ENCODE peak calls at places on chromosomes 2 and 18, in six cellular contexts. N, V, R, C, L and Q are unnamed samples.

GRCh38 chr2:234047361-234047760 is 3.1 kb upstream of the SPP2 start:
- DNase-seq in N (no peak), V (no peak), R (no peak), C (no peak), L (peak), Q (no peak)

GRCh38 chr2:33000986-33001385 is 54.2 kb downstream of the LTBP1 start:
- DNase-seq in N (no peak), V (no peak), R (no peak), C (no peak), L (no peak), Q (no peak)

GRCh38 chr18:75828379-75828778 is 400.9 kb upstream of the SMIM21 start:
- DNase-seq in N (no peak), V (no peak), R (no peak), C (no peak), L (no peak), Q (no peak)

GRCh38 chr18:58615150-58616132 is 13.4 kb downstream of the ALPK2 start:
- DNase-seq in N (no peak), V (no peak), R (no peak), C (peak), L (peak), Q (no peak)

GRCh38 chr2:215579809-215580208 is 143.9 kb upstream of the FN1 start:
- DNase-seq in N (no peak), V (no peak), R (no peak), C (peak), L (peak), Q (no peak)

GRCh38 chr18:25039781-25040180 is 312.2 kb downstream of the ZNF521 start:
- DNase-seq in N (no peak), V (no peak), R (no peak), C (no peak), L (no peak), Q (no peak)

GRCh38 chr18:80238651-80239260 is 8.6 kb downstream of the PARD6G start:
- DNase-seq in N (no peak), V (no peak), R (no peak), C (no peak), L (no peak), Q (no peak)

GRCh38 chr2:111702119-111702808 is 181.7 kb downstream of the ANAPC1 start:
- DNase-seq in N (no peak), V (no peak), R (peak), C (peak), L (peak), Q (no peak)

GRCh38 chr2:192298664-192299063 is 103.9 kb upstream of the TMEFF2 start:
- DNase-seq in N (no peak), V (no peak), R (no peak), C (no peak), L (no peak), Q (no peak)

GRCh38 chr2:48508461-48509124 is 21.4 kb upstream of the STON1 start:
- DNase-seq in N (no peak), V (no peak), R (no peak), C (no peak), L (peak), Q (peak)

GRCh38 chr2:31359229-31359628 is 55.3 kb downstream of the XDH start:
- DNase-seq in N (no peak), V (no peak), R (no peak), C (no peak), L (no peak), Q (no peak)

GRCh38 chr2:134599236-134599635 is 119.6 kb downstream of the TMEM163 start:
- DNase-seq in N (no peak), V (no peak), R (no peak), C (no peak), L (no peak), Q (no peak)

GRCh38 chr18:75530548-75531211 is 103.2 kb upstream of the SMIM21 start:
- DNase-seq in N (no peak), V (no peak), R (no peak), C (no peak), L (no peak), Q (no peak)

GRCh38 chr2:68356599-68357239 is 8.4 kb upstream of the PLEK start:
- DNase-seq in N (no peak), V (no peak), R (no peak), C (no peak), L (no peak), Q (no peak)

GRCh38 chr18:50044402-50044801 is 150.5 kb downstream of the MYO5B start:
- DNase-seq in N (no peak), V (no peak), R (no peak), C (no peak), L (no peak), Q (no peak)

GRCh38 chr2:100767224-100767653 is 52.7 kb upstream of the NPAS2 start:
- DNase-seq in N (no peak), V (no peak), R (no peak), C (no peak), L (peak), Q (peak)

GRCh38 chr2:180322781-180323180 is 315.7 kb upstream of the CWC22 start:
- DNase-seq in N (no peak), V (no peak), R (no peak), C (no peak), L (peak), Q (no peak)

GRCh38 chr2:171365232-171365631 is 68.6 kb downstream of the METTL8 start:
- DNase-seq in N (peak), V (no peak), R (peak), C (no peak), L (peak), Q (peak)

GRCh38 chr2:88753833-88754584 is 62.5 kb downstream of the RPIA start:
- DNase-seq in N (no peak), V (no peak), R (no peak), C (no peak), L (no peak), Q (no peak)

GRCh38 chr2:43059183-43059897 is 167.1 kb downstream of the ZFP36L2 start:
- DNase-seq in N (no peak), V (no peak), R (peak), C (peak), L (peak), Q (peak)

GRCh38 chr18:35407871-35408481 is 30.8 kb upstream of the ZNF396 start:
- DNase-seq in N (no peak), V (no peak), R (no peak), C (peak), L (peak), Q (peak)

GRCh38 chr2:36911012-36911411 is 55.3 kb downstream of the STRN start:
- DNase-seq in N (no peak), V (no peak), R (no peak), C (no peak), L (no peak), Q (no peak)
- H3K4me3 ChIP-seq in N (no peak), V (no peak), R (no peak), C (no peak), L (no peak), Q (no peak)

DNA sequence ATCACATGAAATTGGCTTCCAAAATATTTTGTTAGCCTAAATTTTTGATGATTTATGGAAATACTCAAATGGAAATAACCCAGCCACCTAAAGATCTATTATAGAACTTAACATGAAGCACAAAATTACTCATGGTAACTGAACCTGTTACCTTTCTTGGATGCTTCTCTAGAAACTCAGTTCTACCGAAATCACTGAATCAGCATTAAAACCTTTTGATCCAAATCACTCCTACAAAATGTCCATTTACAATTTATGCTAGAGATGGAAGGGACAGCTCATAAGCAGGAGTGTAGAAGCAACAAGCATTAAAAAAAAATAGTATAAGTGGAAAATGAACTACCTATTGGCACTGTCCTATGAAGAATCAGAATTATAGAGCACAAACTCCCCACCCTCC is 2.1 kb downstream of the PRPF40A start:
- DNase-seq in N (no peak), V (no peak), R (no peak), C (no peak), L (no peak), Q (no peak)
- H3K4me3 ChIP-seq in N (no peak), V (no peak), R (no peak), C (no peak), L (no peak), Q (no peak)

DNA sequence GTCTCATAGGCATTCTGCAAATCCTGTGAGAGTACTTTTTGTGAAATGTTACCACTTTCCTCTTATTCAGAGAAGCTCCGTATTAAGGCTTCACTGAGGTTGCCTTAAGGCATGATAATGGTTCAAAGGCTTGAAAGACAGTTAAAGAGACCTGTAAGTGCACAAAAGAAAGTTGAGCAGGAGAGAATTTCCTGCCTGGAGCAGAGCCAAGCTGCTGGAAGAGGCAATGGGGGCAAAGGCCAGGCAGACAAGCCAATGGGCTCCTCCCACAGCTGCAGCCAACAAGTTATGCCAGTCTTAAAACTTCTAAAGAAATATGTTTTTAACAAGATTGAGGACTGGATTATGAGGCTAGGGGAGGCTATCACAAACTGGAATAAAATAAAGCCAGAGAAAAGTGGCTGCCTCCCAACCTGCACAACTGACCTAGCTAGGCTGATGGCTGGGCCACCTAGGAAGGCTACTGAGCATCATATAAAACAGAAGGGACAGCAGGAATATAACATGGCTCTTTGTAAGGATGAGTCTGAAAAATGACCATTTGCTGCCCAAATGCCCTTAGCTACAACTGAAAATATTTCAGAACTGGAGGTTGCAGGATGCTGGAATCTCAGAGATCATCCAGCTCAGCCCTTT is 2.1 kb downstream of the IL1B start:
- DNase-seq in N (peak), V (no peak), R (peak), C (no peak), L (peak), Q (no peak)
- H3K4me3 ChIP-seq in N (no peak), V (no peak), R (no peak), C (no peak), L (no peak), Q (no peak)

GRCh38 chr2:218896501-218897393 is 16.1 kb downstream of the WNT10A start:
- DNase-seq in N (peak), V (no peak), R (no peak), C (no peak), L (no peak), Q (no peak)

GRCh38 chr2:218899147-218899546 is 18.5 kb downstream of the WNT10A start:
- DNase-seq in N (no peak), V (no peak), R (no peak), C (no peak), L (no peak), Q (no peak)

GRCh38 chr2:218895758-218896500 is 15.3 kb downstream of the WNT10A start:
- DNase-seq in N (no peak), V (no peak), R (no peak), C (no peak), L (no peak), Q (no peak)

GRCh38 chr2:218897394-218898108 is 16.9 kb downstream of the WNT10A start:
- DNase-seq in N (no peak), V (no peak), R (no peak), C (no peak), L (no peak), Q (no peak)

DNA sequence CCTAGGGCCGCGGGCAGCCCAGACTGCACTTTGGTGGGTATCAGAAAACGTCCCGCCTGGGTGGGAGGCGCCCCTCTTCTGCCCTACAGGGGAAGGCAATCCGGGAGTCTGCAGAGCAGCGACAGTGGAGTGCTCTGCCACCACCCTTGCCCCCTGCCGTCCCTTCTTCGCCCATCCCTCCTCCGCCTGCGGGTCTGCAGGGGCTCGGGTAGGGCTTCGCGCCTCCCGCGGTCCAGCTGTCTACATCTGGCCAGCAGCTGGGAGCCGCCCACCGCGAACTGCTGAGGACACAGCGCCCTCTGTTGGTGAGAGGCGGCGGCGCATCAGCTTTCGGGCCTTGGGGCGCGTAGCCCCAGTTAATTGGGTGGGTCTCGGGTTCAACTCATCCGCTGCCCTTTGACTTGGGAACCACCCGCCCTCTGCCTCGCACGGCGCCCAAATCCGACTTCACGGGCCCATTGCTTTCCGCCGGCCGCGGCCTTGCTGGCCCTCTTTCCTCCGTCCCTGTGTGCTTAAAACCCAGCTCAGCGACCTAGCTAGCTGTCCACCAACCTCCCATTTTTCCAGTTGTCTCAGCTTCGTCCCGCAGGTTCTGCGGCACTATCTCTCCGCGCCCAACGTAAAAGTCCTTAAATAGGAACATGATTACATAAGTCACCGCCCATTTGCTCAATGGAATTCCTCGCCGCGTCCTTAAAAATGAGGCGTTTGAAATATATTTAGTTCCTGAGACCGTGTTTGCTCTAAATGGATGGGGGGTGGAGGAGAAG is 17.6 kb downstream of the WNT10A start:
- DNase-seq in N (peak), V (no peak), R (peak), C (peak), L (peak), Q (no peak)
- H3K4me3 ChIP-seq in N (no peak), V (no peak), R (no peak), C (peak), L (no peak), Q (no peak)

GRCh38 chr18:23142285-23142929 is 7.1 kb downstream of the CABLES1 start:
- DNase-seq in N (no peak), V (no peak), R (no peak), C (no peak), L (no peak), Q (no peak)
- H3K4me3 ChIP-seq in N (no peak), V (no peak), R (no peak), C (no peak), L (no peak), Q (no peak)

DNA sequence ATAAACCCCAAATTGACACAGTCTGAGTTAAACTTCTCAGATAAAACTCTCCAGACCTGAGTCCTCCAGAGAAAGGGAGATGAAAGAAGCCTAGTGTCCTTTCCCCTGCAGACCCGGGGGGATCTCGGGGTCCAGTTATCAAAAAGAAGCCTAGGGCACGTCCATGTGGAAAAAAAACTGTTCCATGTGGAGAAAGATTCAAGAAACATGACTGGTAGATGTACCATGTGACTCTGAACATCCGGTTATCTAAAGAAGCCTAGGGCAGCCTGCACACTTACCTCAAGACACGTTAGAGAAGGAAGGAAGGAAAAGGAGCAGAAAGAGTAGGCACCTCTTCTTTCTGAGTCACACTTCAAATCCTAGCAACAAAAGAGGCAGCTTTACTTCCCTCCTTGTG is 421.0 kb downstream of the LRATD1 start:
- DNase-seq in N (no peak), V (no peak), R (no peak), C (no peak), L (no peak), Q (no peak)
- H3K4me3 ChIP-seq in N (no peak), V (no peak), R (no peak), C (no peak), L (no peak), Q (no peak)

GRCh38 chr2:29485631-29486030 is 370.4 kb downstream of the CLIP4 start:
- DNase-seq in N (no peak), V (no peak), R (no peak), C (no peak), L (no peak), Q (no peak)

GRCh38 chr2:29487967-29488550 is 372.8 kb downstream of the CLIP4 start:
- DNase-seq in N (no peak), V (no peak), R (no peak), C (no peak), L (peak), Q (peak)

GRCh38 chr2:29489568-29489967 is 374.4 kb downstream of the CLIP4 start:
- DNase-seq in N (no peak), V (no peak), R (no peak), C (no peak), L (no peak), Q (no peak)

GRCh38 chr2:29485117-29485516 is 369.9 kb downstream of the CLIP4 start:
- DNase-seq in N (no peak), V (no peak), R (no peak), C (no peak), L (no peak), Q (no peak)

GRCh38 chr2:29490037-29490436 is 374.8 kb downstream of the CLIP4 start:
- DNase-seq in N (no peak), V (no peak), R (no peak), C (no peak), L (no peak), Q (no peak)
- H3K4me3 ChIP-seq in N (no peak), V (no peak), R (no peak), C (no peak), L (no peak), Q (no peak)

GRCh38 chr2:195343942-195344530 is 313.0 kb upstream of the SLC39A10 start:
- DNase-seq in N (no peak), V (no peak), R (no peak), C (no peak), L (peak), Q (no peak)
- H3K4me3 ChIP-seq in N (no peak), V (no peak), R (no peak), C (no peak), L (no peak), Q (no peak)

GRCh38 chr2:161052214-161052613 is 108.0 kb upstream of the TANK start:
- DNase-seq in N (no peak), V (no peak), R (no peak), C (no peak), L (no peak), Q (no peak)
- H3K4me3 ChIP-seq in N (no peak), V (no peak), R (no peak), C (no peak), L (no peak), Q (no peak)

GRCh38 chr2:173652731-173653426 is 298.2 kb downstream of the CDCA7 start:
- DNase-seq in N (no peak), V (no peak), R (no peak), C (no peak), L (peak), Q (peak)
- H3K4me3 ChIP-seq in N (no peak), V (peak), R (no peak), C (no peak), L (no peak), Q (no peak)